ENCODE peak calls at places on chromosome 21, in eight cellular contexts. One of them, this sample, is unnamed.

GRCh38 chr21:44071359-44072104 is 35.7 kb upstream of the PWP2 start:
- DNase-seq in heart right ventricle: no peak
- DNase-seq in brain microvascular endothelial cell: no peak
- DNase-seq in CD4-positive, alpha-beta T cell: no peak
- DNase-seq in right cardiac atrium: no peak
- DNase-seq in tibial nerve: no peak
- DNase-seq in A549: no peak
- DNase-seq in AG04450: no peak
- DNase-seq in this sample: no peak

GRCh38 chr21:35529141-35529863 is 480.2 kb upstream of the RUNX1 start:
- DNase-seq in right cardiac atrium: no peak
- DNase-seq in brain microvascular endothelial cell: peak; percentile 59
- DNase-seq in AG04450: peak; percentile 8
- DNase-seq in A549: no peak
- DNase-seq in tibial nerve: no peak
- DNase-seq in heart right ventricle: no peak
- DNase-seq in CD4-positive, alpha-beta T cell: peak; percentile 2
- DNase-seq in this sample: no peak

GRCh38 chr21:45026066-45026745 is 48.2 kb upstream of the ADARB1 start:
- DNase-seq in right cardiac atrium: no peak
- DNase-seq in CD4-positive, alpha-beta T cell: no peak
- DNase-seq in AG04450: no peak
- DNase-seq in brain microvascular endothelial cell: no peak
- DNase-seq in A549: no peak
- DNase-seq in heart right ventricle: no peak
- DNase-seq in tibial nerve: no peak
- DNase-seq in this sample: no peak

GRCh38 chr21:41361053-41361785 is 608 bp upstream of the MX2 start:
- DNase-seq in tibial nerve: no peak
- DNase-seq in A549: no peak
- DNase-seq in heart right ventricle: no peak
- DNase-seq in CD4-positive, alpha-beta T cell: no peak
- DNase-seq in right cardiac atrium: no peak
- DNase-seq in brain microvascular endothelial cell: no peak
- DNase-seq in AG04450: no peak
- DNase-seq in this sample: no peak

GRCh38 chr21:33240404-33240803 is 10.7 kb downstream of the IFNAR2 start:
- DNase-seq in heart right ventricle: no peak
- DNase-seq in brain microvascular endothelial cell: no peak
- DNase-seq in right cardiac atrium: no peak
- DNase-seq in CD4-positive, alpha-beta T cell: no peak
- DNase-seq in AG04450: no peak
- DNase-seq in tibial nerve: no peak
- DNase-seq in A549: no peak
- DNase-seq in this sample: no peak

GRCh38 chr21:44293551-44294231 is 6.2 kb upstream of the PFKL start:
- DNase-seq in brain microvascular endothelial cell: no peak
- DNase-seq in A549: no peak
- DNase-seq in right cardiac atrium: peak; percentile 59
- DNase-seq in AG04450: no peak
- DNase-seq in heart right ventricle: no peak
- DNase-seq in tibial nerve: no peak
- DNase-seq in CD4-positive, alpha-beta T cell: peak; percentile 22
- DNase-seq in this sample: no peak

GRCh38 chr21:31515253-31515652 is 144.2 kb upstream of the SOD1 start:
- DNase-seq in heart right ventricle: no peak
- DNase-seq in tibial nerve: no peak
- DNase-seq in A549: no peak
- DNase-seq in CD4-positive, alpha-beta T cell: no peak
- DNase-seq in brain microvascular endothelial cell: no peak
- DNase-seq in AG04450: no peak
- DNase-seq in right cardiac atrium: no peak
- DNase-seq in this sample: no peak

GRCh38 chr21:44082648-44083436 is 24.4 kb upstream of the PWP2 start:
- DNase-seq in tibial nerve: no peak
- DNase-seq in right cardiac atrium: no peak
- DNase-seq in A549: no peak
- DNase-seq in brain microvascular endothelial cell: no peak
- DNase-seq in heart right ventricle: no peak
- DNase-seq in CD4-positive, alpha-beta T cell: no peak
- DNase-seq in AG04450: no peak
- DNase-seq in this sample: no peak

GRCh38 chr21:43194303-43195130 is 25.7 kb downstream of the CRYAA start:
- DNase-seq in AG04450: no peak
- DNase-seq in A549: no peak
- DNase-seq in CD4-positive, alpha-beta T cell: no peak
- DNase-seq in tibial nerve: peak; percentile 4
- DNase-seq in right cardiac atrium: peak; percentile 38
- DNase-seq in heart right ventricle: no peak
- DNase-seq in brain microvascular endothelial cell: no peak
- DNase-seq in this sample: no peak

GRCh38 chr21:26844258-26845065 is 747 bp downstream of the ADAMTS1 start:
- DNase-seq in right cardiac atrium: peak; percentile 88
- DNase-seq in CD4-positive, alpha-beta T cell: no peak
- DNase-seq in brain microvascular endothelial cell: peak; percentile 21
- DNase-seq in A549: peak; percentile 33
- DNase-seq in heart right ventricle: peak; percentile 68
- DNase-seq in AG04450: no peak
- DNase-seq in tibial nerve: peak; percentile 29
- DNase-seq in this sample: peak; percentile 63

GRCh38 chr21:25790122-25790951 is 55.6 kb downstream of the GABPA start:
- DNase-seq in CD4-positive, alpha-beta T cell: no peak
- DNase-seq in heart right ventricle: no peak
- DNase-seq in right cardiac atrium: no peak
- DNase-seq in AG04450: no peak
- DNase-seq in A549: peak; percentile 44
- DNase-seq in tibial nerve: peak; percentile 5
- DNase-seq in brain microvascular endothelial cell: peak; percentile 18
- DNase-seq in this sample: no peak
- H3K27ac ChIP-seq in CD4-positive, alpha-beta T cell: no peak overlapping the region
- H3K27ac ChIP-seq in heart right ventricle: no peak overlapping the region
- H3K27ac ChIP-seq in right cardiac atrium: no peak overlapping the region
- H3K27ac ChIP-seq in AG04450: no peak overlapping the region
- H3K27ac ChIP-seq in A549: peak overlapping the region; percentile 50
- H3K27ac ChIP-seq in tibial nerve: no peak overlapping the region
- H3K27ac ChIP-seq in brain microvascular endothelial cell: no peak overlapping the region
- H3K27ac ChIP-seq in this sample: no peak overlapping the region

DNA sequence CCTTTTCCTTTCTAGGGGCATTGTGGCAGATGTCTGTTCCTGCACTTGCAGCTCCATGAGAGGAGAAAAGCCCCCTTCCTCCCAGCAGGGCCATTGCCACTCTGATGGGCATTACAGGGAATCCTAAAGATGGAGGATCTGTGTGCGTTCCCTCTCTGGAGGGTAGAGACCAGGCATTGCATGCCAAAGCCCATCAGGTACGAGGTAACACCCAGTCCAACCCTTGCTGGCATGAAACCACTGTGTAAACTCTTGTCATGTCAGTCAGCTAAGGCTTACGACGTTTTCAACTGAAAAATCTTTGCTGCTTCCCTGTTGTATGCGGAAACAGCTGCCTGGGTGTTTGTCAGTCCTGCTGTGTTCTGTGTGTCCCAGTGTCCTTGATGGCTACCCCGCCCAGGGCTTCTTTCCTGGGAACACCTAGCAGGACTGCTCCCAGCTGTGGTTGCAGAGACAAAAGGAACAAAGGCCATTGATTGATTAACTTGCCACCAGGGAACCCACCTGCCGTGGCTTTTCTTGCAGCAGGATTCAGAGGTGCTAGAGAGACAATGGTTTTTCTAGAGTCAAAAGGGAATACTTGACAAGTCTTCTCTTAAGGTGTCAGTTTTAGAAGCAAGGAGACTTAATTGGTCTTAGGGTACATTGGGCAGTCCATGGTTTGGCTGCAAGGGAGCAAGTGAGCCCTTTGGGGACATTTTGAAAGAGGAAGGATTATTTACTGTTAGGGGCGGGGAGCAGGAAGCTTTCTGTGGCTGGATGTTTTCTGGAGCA is 24.6 kb downstream of the B3GALT5 start:
- DNase-seq in right cardiac atrium: no peak
- DNase-seq in brain microvascular endothelial cell: no peak
- DNase-seq in tibial nerve: no peak
- DNase-seq in A549: no peak
- DNase-seq in AG04450: no peak
- DNase-seq in heart right ventricle: no peak
- DNase-seq in CD4-positive, alpha-beta T cell: no peak
- DNase-seq in this sample: no peak
- H3K27ac ChIP-seq in right cardiac atrium: no peak overlapping the region
- H3K27ac ChIP-seq in brain microvascular endothelial cell: no peak overlapping the region
- H3K27ac ChIP-seq in tibial nerve: no peak overlapping the region
- H3K27ac ChIP-seq in A549: peak overlapping the region; percentile 46
- H3K27ac ChIP-seq in AG04450: no peak overlapping the region
- H3K27ac ChIP-seq in heart right ventricle: no peak overlapping the region
- H3K27ac ChIP-seq in CD4-positive, alpha-beta T cell: no peak overlapping the region
- H3K27ac ChIP-seq in this sample: no peak overlapping the region

GRCh38 chr21:18274370-18274769 is 29.7 kb downstream of the CHODL start:
- DNase-seq in heart right ventricle: no peak
- DNase-seq in tibial nerve: no peak
- DNase-seq in AG04450: no peak
- DNase-seq in right cardiac atrium: no peak
- DNase-seq in CD4-positive, alpha-beta T cell: no peak
- DNase-seq in A549: no peak
- DNase-seq in brain microvascular endothelial cell: no peak
- DNase-seq in this sample: no peak

DNA sequence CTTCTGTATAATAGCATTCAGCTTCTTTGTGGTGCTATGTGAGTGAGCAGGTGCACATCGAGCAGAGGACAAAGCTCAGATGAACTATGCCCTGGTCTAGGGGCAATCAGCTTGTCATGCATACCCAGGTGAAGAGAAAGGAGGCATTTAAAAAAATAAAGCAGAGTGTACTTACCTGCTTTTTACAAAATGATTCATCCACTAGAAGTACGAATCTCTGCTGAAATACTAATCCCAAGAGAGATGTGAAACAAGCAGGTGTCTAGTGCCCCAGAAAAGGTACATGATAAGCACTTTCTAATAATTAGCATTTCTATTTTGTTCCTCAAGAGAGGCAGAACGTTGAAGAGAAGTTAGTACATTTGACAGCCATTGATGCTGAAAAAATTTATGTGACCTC is 31.1 kb downstream of the CHODL start:
- DNase-seq in right cardiac atrium: no peak
- DNase-seq in A549: no peak
- DNase-seq in brain microvascular endothelial cell: no peak
- DNase-seq in CD4-positive, alpha-beta T cell: no peak
- DNase-seq in AG04450: no peak
- DNase-seq in tibial nerve: no peak
- DNase-seq in heart right ventricle: no peak
- DNase-seq in this sample: no peak
- H3K27ac ChIP-seq in right cardiac atrium: no peak overlapping the region
- H3K27ac ChIP-seq in A549: no peak overlapping the region
- H3K27ac ChIP-seq in brain microvascular endothelial cell: no peak overlapping the region
- H3K27ac ChIP-seq in CD4-positive, alpha-beta T cell: no peak overlapping the region
- H3K27ac ChIP-seq in AG04450: no peak overlapping the region
- H3K27ac ChIP-seq in tibial nerve: no peak overlapping the region
- H3K27ac ChIP-seq in heart right ventricle: no peak overlapping the region
- H3K27ac ChIP-seq in this sample: no peak overlapping the region

DNA sequence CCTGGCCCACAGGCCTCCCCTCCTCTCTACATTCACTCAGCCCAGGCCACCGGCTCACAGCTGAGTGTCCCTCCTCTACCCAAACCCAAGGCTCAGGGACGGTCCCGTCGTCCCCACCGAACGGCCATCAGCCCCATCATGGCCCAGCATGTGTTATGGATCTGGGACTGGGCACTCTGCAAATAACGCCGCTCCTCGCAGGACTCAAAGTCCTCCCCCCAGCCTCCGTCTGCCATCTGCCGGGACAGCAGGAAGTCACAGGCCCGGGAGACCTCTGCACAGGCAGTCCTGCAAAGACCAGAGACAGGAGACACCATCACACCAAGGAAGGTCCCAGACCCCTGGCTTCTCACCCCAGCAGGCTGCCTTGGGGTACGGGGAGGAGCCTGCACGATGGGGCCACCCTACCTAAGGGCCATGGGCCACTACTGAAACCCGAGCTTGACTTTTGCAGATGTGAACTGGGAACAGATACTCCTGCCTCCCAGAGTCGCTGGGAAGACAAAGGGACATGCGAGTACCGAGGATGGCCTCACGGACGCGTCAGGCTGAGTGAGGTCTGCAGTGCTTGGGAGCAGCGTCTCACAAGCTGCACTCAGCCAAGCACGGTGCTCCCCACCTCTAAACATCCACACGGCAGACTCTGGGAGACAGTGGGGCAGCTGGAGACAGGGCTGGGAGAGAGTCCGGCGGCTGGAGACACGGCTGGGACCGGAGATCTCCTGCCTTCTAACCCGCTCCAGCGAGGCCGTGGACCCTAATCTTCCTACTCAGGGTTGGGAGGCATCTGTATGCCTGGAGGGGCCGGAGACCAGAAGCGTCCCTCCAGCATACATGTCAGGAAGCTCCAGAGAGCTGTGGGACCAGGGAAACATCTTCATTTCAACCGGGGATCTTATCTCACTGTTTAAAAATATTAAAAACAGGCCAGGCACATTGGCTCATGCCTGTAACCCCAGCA is 10.4 kb upstream of the SPATC1L start:
- DNase-seq in brain microvascular endothelial cell: no peak
- DNase-seq in A549: no peak
- DNase-seq in right cardiac atrium: peak; percentile 39
- DNase-seq in heart right ventricle: no peak
- DNase-seq in tibial nerve: no peak
- DNase-seq in AG04450: no peak
- DNase-seq in CD4-positive, alpha-beta T cell: no peak
- DNase-seq in this sample: no peak
- H3K27ac ChIP-seq in brain microvascular endothelial cell: no peak overlapping the region
- H3K27ac ChIP-seq in A549: no peak overlapping the region
- H3K27ac ChIP-seq in right cardiac atrium: no peak overlapping the region
- H3K27ac ChIP-seq in heart right ventricle: no peak overlapping the region
- H3K27ac ChIP-seq in tibial nerve: no peak overlapping the region
- H3K27ac ChIP-seq in AG04450: no peak overlapping the region
- H3K27ac ChIP-seq in CD4-positive, alpha-beta T cell: no peak overlapping the region
- H3K27ac ChIP-seq in this sample: no peak overlapping the region

GRCh38 chr21:29394051-29394450 is 95.3 kb downstream of the BACH1 start:
- DNase-seq in brain microvascular endothelial cell: no peak
- DNase-seq in tibial nerve: no peak
- DNase-seq in heart right ventricle: no peak
- DNase-seq in CD4-positive, alpha-beta T cell: no peak
- DNase-seq in A549: no peak
- DNase-seq in AG04450: no peak
- DNase-seq in right cardiac atrium: no peak
- DNase-seq in this sample: no peak
- H3K27ac ChIP-seq in brain microvascular endothelial cell: no peak overlapping the region
- H3K27ac ChIP-seq in tibial nerve: no peak overlapping the region
- H3K27ac ChIP-seq in heart right ventricle: no peak overlapping the region
- H3K27ac ChIP-seq in CD4-positive, alpha-beta T cell: no peak overlapping the region
- H3K27ac ChIP-seq in A549: no peak overlapping the region
- H3K27ac ChIP-seq in AG04450: no peak overlapping the region
- H3K27ac ChIP-seq in right cardiac atrium: no peak overlapping the region
- H3K27ac ChIP-seq in this sample: no peak overlapping the region